ENCODE peak calls at places on chromosomes 2 and 18, in seven cellular contexts. One of them, this sample, is unnamed. For H3K36me3, the result is how much of the 10 kb centered on the place peaks cover.

GRCh38 chr18:60892855-60893254 is 440.4 kb upstream of the CDH20 start:
- DNase-seq in upper lobe of right lung: peak
- DNase-seq in Peyer's patch: no peak
- DNase-seq in Caco-2: peak
- DNase-seq in right lobe of liver: no peak
- DNase-seq in left ventricle myocardium inferior: no peak
- DNase-seq in testis: no peak
- DNase-seq in this sample: peak

GRCh38 chr18:5543036-5543671 is 643 bp downstream of the EPB41L3 start:
- DNase-seq in upper lobe of right lung: peak
- DNase-seq in Peyer's patch: no peak
- DNase-seq in Caco-2: no peak
- DNase-seq in right lobe of liver: no peak
- DNase-seq in left ventricle myocardium inferior: no peak
- DNase-seq in testis: peak
- DNase-seq in this sample: no peak

GRCh38 chr18:58385472-58385871 is 243.4 kb downstream of the ALPK2 start:
- DNase-seq in upper lobe of right lung: no peak
- DNase-seq in Peyer's patch: no peak
- DNase-seq in Caco-2: no peak
- DNase-seq in right lobe of liver: no peak
- DNase-seq in left ventricle myocardium inferior: no peak
- DNase-seq in testis: no peak
- DNase-seq in this sample: no peak

GRCh38 chr18:34097312-34097711 is 127.4 kb downstream of the NOL4 start:
- DNase-seq in upper lobe of right lung: no peak
- DNase-seq in Peyer's patch: no peak
- DNase-seq in Caco-2: no peak
- DNase-seq in right lobe of liver: no peak
- DNase-seq in left ventricle myocardium inferior: no peak
- DNase-seq in testis: no peak
- DNase-seq in this sample: no peak

GRCh38 chr2:112679484-112679883 is 33.7 kb downstream of the SLC20A1 start:
- DNase-seq in upper lobe of right lung: no peak
- DNase-seq in Peyer's patch: no peak
- DNase-seq in Caco-2: no peak
- DNase-seq in right lobe of liver: no peak
- DNase-seq in left ventricle myocardium inferior: no peak
- DNase-seq in testis: no peak
- DNase-seq in this sample: no peak

GRCh38 chr2:164903944-164904343 is 51.4 kb downstream of the SLC38A11 start:
- DNase-seq in upper lobe of right lung: no peak
- DNase-seq in Peyer's patch: no peak
- DNase-seq in Caco-2: no peak
- DNase-seq in right lobe of liver: no peak
- DNase-seq in left ventricle myocardium inferior: no peak
- DNase-seq in testis: no peak
- DNase-seq in this sample: no peak

GRCh38 chr2:171272039-171272438 is 111.3 kb upstream of the TLK1 start:
- DNase-seq in upper lobe of right lung: no peak
- DNase-seq in Peyer's patch: no peak
- DNase-seq in Caco-2: peak
- DNase-seq in right lobe of liver: no peak
- DNase-seq in left ventricle myocardium inferior: no peak
- DNase-seq in testis: peak
- DNase-seq in this sample: peak

GRCh38 chr2:82790277-82791021 is 1668.6 kb downstream of the SUCLG1 start:
- DNase-seq in upper lobe of right lung: no peak
- DNase-seq in Peyer's patch: no peak
- DNase-seq in Caco-2: peak
- DNase-seq in right lobe of liver: peak
- DNase-seq in left ventricle myocardium inferior: no peak
- DNase-seq in testis: no peak
- DNase-seq in this sample: no peak

GRCh38 chr2:8229546-8229986 is 452.3 kb upstream of the ID2 start:
- DNase-seq in upper lobe of right lung: no peak
- DNase-seq in Peyer's patch: no peak
- DNase-seq in Caco-2: no peak
- DNase-seq in right lobe of liver: no peak
- DNase-seq in left ventricle myocardium inferior: peak
- DNase-seq in testis: peak
- DNase-seq in this sample: no peak

GRCh38 chr18:55694291-55694690 is 106.3 kb upstream of the TCF4 start:
- DNase-seq in upper lobe of right lung: no peak
- DNase-seq in Peyer's patch: no peak
- DNase-seq in Caco-2: peak
- DNase-seq in right lobe of liver: no peak
- DNase-seq in left ventricle myocardium inferior: no peak
- DNase-seq in testis: no peak
- DNase-seq in this sample: no peak

GRCh38 chr2:105518897-105519296 is 120.0 kb upstream of the FHL2 start:
- DNase-seq in upper lobe of right lung: no peak
- DNase-seq in Peyer's patch: no peak
- DNase-seq in Caco-2: peak
- DNase-seq in right lobe of liver: no peak
- DNase-seq in left ventricle myocardium inferior: no peak
- DNase-seq in testis: no peak
- DNase-seq in this sample: no peak

GRCh38 chr2:37415128-37415817 is 70.8 kb downstream of the QPCT start:
- DNase-seq in upper lobe of right lung: no peak
- DNase-seq in Peyer's patch: no peak
- DNase-seq in Caco-2: peak
- DNase-seq in right lobe of liver: no peak
- DNase-seq in left ventricle myocardium inferior: no peak
- DNase-seq in testis: no peak
- DNase-seq in this sample: no peak

GRCh38 chr2:110664135-110664534 is 13.7 kb downstream of the BUB1 start:
- DNase-seq in upper lobe of right lung: no peak
- DNase-seq in Peyer's patch: no peak
- DNase-seq in Caco-2: no peak
- DNase-seq in right lobe of liver: no peak
- DNase-seq in left ventricle myocardium inferior: no peak
- DNase-seq in testis: no peak
- DNase-seq in this sample: no peak

GRCh38 chr2:226168496-226169160 is 631.0 kb downstream of the IRS1 start:
- DNase-seq in upper lobe of right lung: no peak
- DNase-seq in Peyer's patch: no peak
- DNase-seq in Caco-2: no peak
- DNase-seq in right lobe of liver: no peak
- DNase-seq in left ventricle myocardium inferior: no peak
- DNase-seq in testis: no peak
- DNase-seq in this sample: no peak

GRCh38 chr2:126988482-126988881 is 89.8 kb downstream of the TEX51 start:
- DNase-seq in upper lobe of right lung: no peak
- DNase-seq in Peyer's patch: no peak
- DNase-seq in Caco-2: no peak
- DNase-seq in right lobe of liver: no peak
- DNase-seq in left ventricle myocardium inferior: no peak
- DNase-seq in testis: no peak
- DNase-seq in this sample: no peak
- H3K36me3 ChIP-seq in upper lobe of right lung: under half
- H3K36me3 ChIP-seq in Peyer's patch: under half
- H3K36me3 ChIP-seq in Caco-2: under half
- H3K36me3 ChIP-seq in right lobe of liver: under half
- H3K36me3 ChIP-seq in left ventricle myocardium inferior: under half
- H3K36me3 ChIP-seq in testis: under half
- H3K36me3 ChIP-seq in this sample: under half

GRCh38 chr2:233462202-233462785 is 104.3 kb downstream of the USP40 start:
- DNase-seq in upper lobe of right lung: no peak
- DNase-seq in Peyer's patch: peak
- DNase-seq in Caco-2: no peak
- DNase-seq in right lobe of liver: peak
- DNase-seq in left ventricle myocardium inferior: no peak
- DNase-seq in testis: no peak
- DNase-seq in this sample: peak

GRCh38 chr2:233463586-233463985 is 103.0 kb downstream of the USP40 start:
- DNase-seq in upper lobe of right lung: no peak
- DNase-seq in Peyer's patch: peak
- DNase-seq in Caco-2: no peak
- DNase-seq in right lobe of liver: peak
- DNase-seq in left ventricle myocardium inferior: no peak
- DNase-seq in testis: no peak
- DNase-seq in this sample: peak

GRCh38 chr2:233462826-233463470 is 103.6 kb downstream of the USP40 start:
- DNase-seq in upper lobe of right lung: no peak
- DNase-seq in Peyer's patch: peak
- DNase-seq in Caco-2: no peak
- DNase-seq in right lobe of liver: peak
- DNase-seq in left ventricle myocardium inferior: no peak
- DNase-seq in testis: no peak
- DNase-seq in this sample: peak

GRCh38 chr2:233464531-233465240 is 101.9 kb downstream of the USP40 start:
- DNase-seq in upper lobe of right lung: peak
- DNase-seq in Peyer's patch: peak
- DNase-seq in Caco-2: no peak
- DNase-seq in right lobe of liver: peak
- DNase-seq in left ventricle myocardium inferior: no peak
- DNase-seq in testis: no peak
- DNase-seq in this sample: peak

DNA sequence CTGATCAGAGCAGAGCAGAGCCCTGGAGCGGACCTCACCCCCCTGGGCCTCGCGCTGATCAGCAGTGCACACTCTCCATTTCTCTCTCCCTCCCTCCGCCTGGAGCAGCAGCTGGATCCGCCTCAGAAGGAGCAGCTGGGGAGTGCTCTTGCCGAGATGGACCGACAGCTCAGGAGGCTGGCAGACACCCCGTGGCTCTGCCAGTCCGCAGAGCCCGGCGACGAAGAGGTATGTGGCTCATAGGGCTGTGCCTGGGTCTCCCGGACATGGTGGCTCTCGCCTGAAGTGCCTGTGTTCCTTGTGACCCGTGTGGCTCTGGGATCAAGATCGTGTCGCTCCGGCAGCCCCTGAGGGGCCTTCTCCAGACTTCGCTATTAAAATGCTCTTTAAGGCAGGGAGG is 102.5 kb downstream of the USP40 start:
- DNase-seq in upper lobe of right lung: no peak
- DNase-seq in Peyer's patch: peak
- DNase-seq in Caco-2: no peak
- DNase-seq in right lobe of liver: peak
- DNase-seq in left ventricle myocardium inferior: no peak
- DNase-seq in testis: no peak
- DNase-seq in this sample: peak
- H3K36me3 ChIP-seq in upper lobe of right lung: half or more
- H3K36me3 ChIP-seq in Peyer's patch: under half
- H3K36me3 ChIP-seq in Caco-2: under half
- H3K36me3 ChIP-seq in right lobe of liver: under half
- H3K36me3 ChIP-seq in left ventricle myocardium inferior: half or more
- H3K36me3 ChIP-seq in testis: under half
- H3K36me3 ChIP-seq in this sample: under half

DNA sequence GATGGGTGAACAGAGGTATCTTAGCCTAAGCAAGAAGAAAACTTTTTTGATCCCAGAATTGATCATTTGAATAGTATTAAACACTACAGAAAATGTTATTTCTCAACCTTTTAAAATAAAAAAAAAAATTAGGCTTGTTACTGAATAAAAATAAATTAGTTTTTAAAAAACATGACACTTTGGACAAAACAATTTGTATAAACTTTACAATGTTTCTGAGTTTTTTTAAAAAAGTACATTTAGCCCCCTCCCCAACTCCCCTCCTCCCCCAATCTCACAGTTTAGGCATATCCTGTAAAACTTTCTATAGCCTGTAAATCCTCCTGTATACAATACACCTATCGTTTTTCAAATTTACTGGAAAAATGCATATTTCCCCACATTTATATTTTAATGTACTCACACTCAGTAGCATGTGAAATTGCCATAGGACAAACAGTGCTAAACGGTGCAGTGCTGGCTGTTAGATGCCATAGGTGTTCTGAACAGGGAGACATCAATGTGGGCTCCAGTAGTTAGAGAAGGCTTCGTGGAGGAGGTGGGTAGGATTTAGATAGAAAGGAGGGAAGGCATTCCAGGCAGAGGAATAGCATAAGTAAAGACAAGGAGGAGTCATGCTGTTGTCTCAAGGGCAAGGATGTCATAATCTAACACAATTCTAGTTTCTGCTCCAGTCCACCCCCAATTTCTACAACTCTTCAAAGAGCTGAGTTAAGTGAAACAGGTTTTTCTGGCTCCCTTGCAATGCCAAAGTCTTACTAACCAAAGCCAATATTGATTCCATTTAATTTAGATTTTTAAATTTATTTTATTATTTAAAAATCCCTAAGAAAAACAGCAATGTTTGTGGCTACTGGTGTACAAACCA is 50.9 kb downstream of the SP3 start:
- DNase-seq in upper lobe of right lung: no peak
- DNase-seq in Peyer's patch: no peak
- DNase-seq in Caco-2: peak
- DNase-seq in right lobe of liver: no peak
- DNase-seq in left ventricle myocardium inferior: no peak
- DNase-seq in testis: no peak
- DNase-seq in this sample: no peak
- H3K36me3 ChIP-seq in upper lobe of right lung: half or more
- H3K36me3 ChIP-seq in Peyer's patch: under half
- H3K36me3 ChIP-seq in Caco-2: under half
- H3K36me3 ChIP-seq in right lobe of liver: under half
- H3K36me3 ChIP-seq in left ventricle myocardium inferior: half or more
- H3K36me3 ChIP-seq in testis: under half
- H3K36me3 ChIP-seq in this sample: half or more

GRCh38 chr2:241309684-241310117 is 5.8 kb downstream of the HDLBP start:
- DNase-seq in upper lobe of right lung: no peak
- DNase-seq in Peyer's patch: no peak
- DNase-seq in Caco-2: no peak
- DNase-seq in right lobe of liver: no peak
- DNase-seq in left ventricle myocardium inferior: no peak
- DNase-seq in testis: no peak
- DNase-seq in this sample: no peak

GRCh38 chr2:241308832-241309500 is 6.5 kb downstream of the HDLBP start:
- DNase-seq in upper lobe of right lung: no peak
- DNase-seq in Peyer's patch: no peak
- DNase-seq in Caco-2: no peak
- DNase-seq in right lobe of liver: no peak
- DNase-seq in left ventricle myocardium inferior: no peak
- DNase-seq in testis: no peak
- DNase-seq in this sample: no peak

GRCh38 chr2:241307055-241307454 is 8.4 kb downstream of the HDLBP start:
- DNase-seq in upper lobe of right lung: no peak
- DNase-seq in Peyer's patch: no peak
- DNase-seq in Caco-2: no peak
- DNase-seq in right lobe of liver: no peak
- DNase-seq in left ventricle myocardium inferior: no peak
- DNase-seq in testis: no peak
- DNase-seq in this sample: no peak

GRCh38 chr2:241310917-241311566 is 4.4 kb downstream of the HDLBP start:
- DNase-seq in upper lobe of right lung: no peak
- DNase-seq in Peyer's patch: no peak
- DNase-seq in Caco-2: no peak
- DNase-seq in right lobe of liver: no peak
- DNase-seq in left ventricle myocardium inferior: no peak
- DNase-seq in testis: no peak
- DNase-seq in this sample: no peak

DNA sequence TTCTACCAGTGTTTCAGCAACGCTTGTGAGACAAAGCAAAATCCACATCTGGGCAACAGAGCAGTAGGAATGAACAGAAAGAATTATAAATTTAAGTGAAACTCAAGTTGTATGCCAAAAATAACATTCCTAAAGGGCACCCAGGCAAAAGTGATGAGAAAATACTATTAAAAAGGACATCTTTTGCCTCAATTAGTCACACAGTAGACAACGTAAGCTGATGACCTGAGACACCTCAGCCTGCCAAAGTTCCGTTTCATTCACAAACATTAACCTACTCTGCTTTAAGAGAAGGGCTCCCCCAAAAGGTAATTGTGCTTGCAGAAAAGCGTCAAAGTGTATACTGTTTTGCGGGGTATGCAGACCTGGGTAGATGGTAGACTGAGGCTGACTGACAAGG is 7.2 kb downstream of the HDLBP start:
- DNase-seq in upper lobe of right lung: no peak
- DNase-seq in Peyer's patch: no peak
- DNase-seq in Caco-2: no peak
- DNase-seq in right lobe of liver: no peak
- DNase-seq in left ventricle myocardium inferior: no peak
- DNase-seq in testis: no peak
- DNase-seq in this sample: no peak
- H3K36me3 ChIP-seq in upper lobe of right lung: under half
- H3K36me3 ChIP-seq in Peyer's patch: under half
- H3K36me3 ChIP-seq in Caco-2: under half
- H3K36me3 ChIP-seq in right lobe of liver: under half
- H3K36me3 ChIP-seq in left ventricle myocardium inferior: under half
- H3K36me3 ChIP-seq in testis: under half
- H3K36me3 ChIP-seq in this sample: under half